ENCODE peak calls at places on chromosomes 4 and X, in five cellular contexts. N is T-helper 1 cell, Y is H4, T is NCI-H1417, K is endothelial cell. L is an unnamed sample.

GRCh38 chr4:118975487-118976192 is 87.0 kb downstream of the SYNPO2 start:
- DNase-seq in N (no peak), Y (no peak), T (no peak), K (no peak), L (no peak)

GRCh38 chr4:134251322-134251721 is 49.7 kb upstream of the PABPC4L start:
- DNase-seq in N (no peak), Y (no peak), T (no peak), K (no peak), L (no peak)

GRCh38 chr4:138897818-138898226 is 117.8 kb upstream of the NOCT start:
- DNase-seq in N (no peak), Y (peak; percentile 67), T (peak; percentile 94), K (no peak), L (no peak)

GRCh38 chr4:177484613-177485021 is 42.4 kb upstream of the AGA start:
- DNase-seq in N (no peak), Y (peak; percentile 54), T (no peak), K (no peak), L (no peak)

GRCh38 chr4:137474711-137475301 is 57.5 kb downstream of the PCDH18 start:
- DNase-seq in N (no peak), Y (peak; percentile 66), T (peak; percentile 71), K (no peak), L (peak; percentile 10)

GRCh38 chr4:184688447-184688846 is 38.9 kb downstream of the PRIMPOL start:
- DNase-seq in N (no peak), Y (peak; percentile 52), T (peak; percentile 64), K (peak; percentile 15), L (no peak)

GRCh38 chrX:71870337-71871098 is 40.1 kb upstream of the NHSL2 start:
- DNase-seq in N (no peak), Y (peak; percentile 48), T (peak; percentile 12), K (peak; percentile 33), L (peak; percentile 11)

GRCh38 chr4:97498875-97499274 is 644.4 kb downstream of the STPG2 start:
- DNase-seq in N (no peak), Y (peak; percentile 70), T (no peak), K (no peak), L (no peak)

GRCh38 chr4:113106076-113106475 is 56.6 kb downstream of the ANK2 start:
- DNase-seq in N (no peak), Y (peak; percentile 15), T (peak; percentile 60), K (no peak), L (no peak)

GRCh38 chr4:91108751-91109150 is 981.6 kb downstream of the CCSER1 start:
- DNase-seq in N (no peak), Y (no peak), T (no peak), K (no peak), L (no peak)

GRCh38 chr4:46886711-46887110 is 22.3 kb downstream of the COX7B2 start:
- DNase-seq in N (no peak), Y (peak; percentile 31), T (peak; percentile 15), K (no peak), L (no peak)

GRCh38 chrX:19245711-19246269 is 97.9 kb upstream of the PDHA1 start:
- DNase-seq in N (no peak), Y (peak; percentile 46), T (no peak), K (no peak), L (no peak)

GRCh38 chr4:3046149-3046548 is 28.2 kb downstream of the HTT-AS start:
- DNase-seq in N (no peak), Y (no peak), T (no peak), K (no peak), L (no peak)

GRCh38 chrX:65607070-65607742 is 60.2 kb upstream of the MSN start:
- DNase-seq in N (no peak), Y (no peak), T (no peak), K (no peak), L (no peak)

GRCh38 chrX:39439910-39440733 is 638.9 kb downstream of the MID1IP1 start:
- DNase-seq in N (no peak), Y (no peak), T (no peak), K (no peak), L (no peak)

GRCh38 chr4:85979276-85979675 is 380.6 kb downstream of the MAPK10 start:
- DNase-seq in N (no peak), Y (no peak), T (no peak), K (no peak), L (no peak)

GRCh38 chr4:140186651-140187315 is 32.8 kb upstream of the MAML3 start:
- DNase-seq in N (no peak), Y (peak; percentile 33), T (peak; percentile 43), K (no peak), L (no peak)

GRCh38 chrX:5870238-5870637 is 358.4 kb downstream of the NLGN4X start:
- DNase-seq in N (no peak), Y (no peak), T (no peak), K (no peak), L (no peak)

GRCh38 chr4:26015133-26015651 is 101.2 kb downstream of the SMIM20 start:
- DNase-seq in N (no peak), Y (peak; percentile 31), T (no peak), K (no peak), L (no peak)

GRCh38 chrX:55709735-55710134 is 7.8 kb upstream of the RRAGB start:
- DNase-seq in N (no peak), Y (no peak), T (peak; percentile 25), K (no peak), L (no peak)

L was measured in NCI-H1092.